ENCODE peak calls at places on chromosome 20, in ten cellular contexts. X is cardiac muscle cell; Q is central memory CD4-positive, alpha-beta T cell; W is activated naive CD4-positive, alpha-beta T cell treated with anti-CD3 and anti-CD28 coated beads, Interleukin-2, amount 50 U/mL, for 72 hours; R is hippocampal formation; F is ACHN; U is skeletal muscle cell; Z is stimulated activated CD4-positive, alpha-beta T cell treated with anti-CD3 and anti-CD28 coated beads, Interleukin-1b, Interleukin-23, amount 100 ng/mL, for 1 hour; P is stimulated activated naive CD8-positive, alpha-beta T cell treated with anti-CD3 and anti-CD28 coated beads, Interleukin-15, Interleukin-2, amounts not matched to agents 100 U/mL and 50 U/mL, for 24 hours; D is hypothalamus. C is an unnamed sample.

GRCh38 chr20:37323985-37324384 is 22.0 kb upstream of the SRC start:
- DNase-seq in X (no peak), Q (no peak), W (no peak), R (no peak), F (no peak), U (peak), Z (no peak), P (no peak), D (no peak), C (no peak)

GRCh38 chr20:57576002-57576401 is 15.1 kb downstream of the PCK1 start:
- DNase-seq in X (no peak), Q (no peak), W (no peak), R (no peak), F (no peak), U (no peak), Z (no peak), P (no peak), D (no peak), C (no peak)

GRCh38 chr20:58637466-58638198 is 13.5 kb upstream of the STX16 start:
- DNase-seq in X (no peak), Q (no peak), W (peak), R (no peak), F (no peak), U (no peak), Z (no peak), P (no peak), D (no peak), C (no peak)

GRCh38 chr20:62219101-62219991 is 732 bp downstream of the HRH3 start:
- DNase-seq in X (peak), Q (no peak), W (no peak), R (no peak), F (peak), U (no peak), Z (no peak), P (no peak), D (no peak), C (no peak)

GRCh38 chr20:61597996-61598395 is 345.9 kb downstream of the CDH4 start:
- DNase-seq in X (no peak), Q (no peak), W (no peak), R (no peak), F (no peak), U (no peak), Z (no peak), P (no peak), D (no peak), C (no peak)

GRCh38 chr20:11469795-11470495 is 447.7 kb upstream of the BTBD3 start:
- DNase-seq in X (no peak), Q (no peak), W (no peak), R (no peak), F (no peak), U (no peak), Z (no peak), P (no peak), D (no peak), C (no peak)

GRCh38 chr20:24767623-24768100 is 181.4 kb upstream of the CST7 start:
- DNase-seq in X (no peak), Q (no peak), W (peak), R (no peak), F (no peak), U (no peak), Z (no peak), P (no peak), D (no peak), C (no peak)

GRCh38 chr20:51542894-51543788 is 622 bp upstream of the NFATC2 start:
- DNase-seq in X (no peak), Q (no peak), W (peak), R (no peak), F (no peak), U (no peak), Z (no peak), P (no peak), D (no peak), C (no peak)

GRCh38 chr20:19975436-19975799 is 41.7 kb upstream of the NAA20 start:
- DNase-seq in X (no peak), Q (no peak), W (no peak), R (no peak), F (peak), U (no peak), Z (no peak), P (no peak), D (no peak), C (no peak)

GRCh38 chr20:6228302-6228843 is 105.5 kb upstream of the FERMT1 start:
- DNase-seq in X (no peak), Q (no peak), W (no peak), R (no peak), F (no peak), U (no peak), Z (no peak), P (no peak), D (no peak), C (no peak)

GRCh38 chr20:6173481-6173880 is 50.7 kb upstream of the FERMT1 start:
- DNase-seq in X (no peak), Q (no peak), W (no peak), R (no peak), F (no peak), U (no peak), Z (no peak), P (no peak), D (no peak), C (no peak)

GRCh38 chr20:53738039-53738944 is 144.7 kb upstream of the ZNF217 start:
- DNase-seq in X (peak), Q (no peak), W (no peak), R (peak), F (no peak), U (peak), Z (no peak), P (no peak), D (peak), C (peak)

GRCh38 chr20:10337291-10337690 is 96.7 kb downstream of the MKKS start:
- DNase-seq in X (no peak), Q (no peak), W (no peak), R (no peak), F (no peak), U (peak), Z (no peak), P (no peak), D (no peak), C (no peak)

GRCh38 chr20:38059832-38060231 is 26.3 kb downstream of the RPRD1B start:
- DNase-seq in X (no peak), Q (no peak), W (no peak), R (no peak), F (no peak), U (no peak), Z (no peak), P (no peak), D (no peak), C (no peak)

GRCh38 chr20:50099565-50099991 is 13.4 kb downstream of the UBE2V1 start:
- DNase-seq in X (no peak), Q (no peak), W (no peak), R (no peak), F (no peak), U (no peak), Z (no peak), P (no peak), D (no peak), C (no peak)

GRCh38 chr20:21114584-21114983 is 8.4 kb upstream of the LINC00237 start:
- DNase-seq in X (no peak), Q (no peak), W (no peak), R (no peak), F (no peak), U (no peak), Z (no peak), P (no peak), D (no peak), C (no peak)

GRCh38 chr20:20237093-20237959 is 130.6 kb upstream of the INSM1 start:
- DNase-seq in X (peak), Q (no peak), W (no peak), R (peak), F (peak), U (no peak), Z (no peak), P (peak), D (peak), C (peak)

GRCh38 chr20:53163486-53163885 is 191.3 kb downstream of the TSHZ2 start:
- DNase-seq in X (no peak), Q (no peak), W (no peak), R (no peak), F (no peak), U (peak), Z (no peak), P (no peak), D (no peak), C (peak)

GRCh38 chr20:47397652-47398301 is 41.3 kb upstream of the ZMYND8 start:
- DNase-seq in X (no peak), Q (no peak), W (no peak), R (no peak), F (no peak), U (no peak), Z (no peak), P (no peak), D (no peak), C (no peak)

GRCh38 chr20:56925696-56926101 is 296.6 kb downstream of the TFAP2C start:
- DNase-seq in X (peak), Q (no peak), W (no peak), R (no peak), F (no peak), U (no peak), Z (no peak), P (no peak), D (no peak), C (no peak)

GRCh38 chr20:18430172-18430826 is 36.5 kb downstream of the DZANK1 start:
- DNase-seq in X (no peak), Q (no peak), W (no peak), R (no peak), F (no peak), U (no peak), Z (no peak), P (no peak), D (no peak), C (no peak)

GRCh38 chr20:16393836-16394235 is 179.4 kb downstream of the KIF16B start:
- DNase-seq in X (no peak), Q (no peak), W (no peak), R (no peak), F (no peak), U (no peak), Z (no peak), P (no peak), D (no peak), C (no peak)